ENCODE peak calls at places on chromosomes 16 and 17, in ten cellular contexts. One of them, this sample, is unnamed.

GRCh38 chr16:53817117-53817516 is 113.2 kb downstream of the FTO start:
- DNase-seq in GM23248: peak; percentile 95
- DNase-seq in hepatocyte: peak; percentile 39
- DNase-seq in GM23338: no peak
- DNase-seq in OCI-LY7: no peak
- DNase-seq in SK-N-SH: no peak
- DNase-seq in PC-9: no peak
- DNase-seq in MM.1S: no peak
- DNase-seq in HCT116: peak; percentile 37
- DNase-seq in PC-3: peak; percentile 72
- DNase-seq in this sample: no peak

GRCh38 chr17:47995241-47995935 is 24.5 kb downstream of the CDK5RAP3 start:
- DNase-seq in GM23248: no peak
- DNase-seq in hepatocyte: no peak
- DNase-seq in GM23338: peak; percentile 55
- DNase-seq in OCI-LY7: no peak
- DNase-seq in SK-N-SH: no peak
- DNase-seq in PC-9: no peak
- DNase-seq in MM.1S: no peak
- DNase-seq in HCT116: no peak
- DNase-seq in PC-3: no peak
- DNase-seq in this sample: no peak

GRCh38 chr16:66603537-66604375 is 748 bp upstream of the CMTM3 start:
- DNase-seq in GM23248: peak; percentile 64
- DNase-seq in hepatocyte: peak; percentile 85
- DNase-seq in GM23338: peak; percentile 74
- DNase-seq in OCI-LY7: peak; percentile 75
- DNase-seq in SK-N-SH: peak; percentile 76
- DNase-seq in PC-9: no peak
- DNase-seq in MM.1S: peak; percentile 68
- DNase-seq in HCT116: no peak
- DNase-seq in PC-3: no peak
- DNase-seq in this sample: peak; percentile 68

GRCh38 chr16:48165961-48166578 is 10.3 kb upstream of the ABCC12 start:
- DNase-seq in GM23248: no peak
- DNase-seq in hepatocyte: no peak
- DNase-seq in GM23338: no peak
- DNase-seq in OCI-LY7: no peak
- DNase-seq in SK-N-SH: no peak
- DNase-seq in PC-9: peak; percentile 45
- DNase-seq in MM.1S: no peak
- DNase-seq in HCT116: no peak
- DNase-seq in PC-3: peak; percentile 56
- DNase-seq in this sample: peak; percentile 45

GRCh38 chr17:63436523-63437110 is 9.5 kb downstream of the CYB561 start:
- DNase-seq in GM23248: no peak
- DNase-seq in hepatocyte: no peak
- DNase-seq in GM23338: peak; percentile 63
- DNase-seq in OCI-LY7: no peak
- DNase-seq in SK-N-SH: peak; percentile 73
- DNase-seq in PC-9: no peak
- DNase-seq in MM.1S: no peak
- DNase-seq in HCT116: peak; percentile 37
- DNase-seq in PC-3: no peak
- DNase-seq in this sample: no peak

GRCh38 chr16:64051826-64052225 is 1070.0 kb downstream of the CDH11 start:
- DNase-seq in GM23248: peak; percentile 33
- DNase-seq in hepatocyte: peak; percentile 10
- DNase-seq in GM23338: peak; percentile 65
- DNase-seq in OCI-LY7: peak; percentile 31
- DNase-seq in SK-N-SH: no peak
- DNase-seq in PC-9: no peak
- DNase-seq in MM.1S: peak; percentile 15
- DNase-seq in HCT116: no peak
- DNase-seq in PC-3: peak; percentile 37
- DNase-seq in this sample: peak; percentile 74

GRCh38 chr17:51015145-51015558 is 105.5 kb downstream of the SPAG9 start:
- DNase-seq in GM23248: peak; percentile 38
- DNase-seq in hepatocyte: peak; percentile 21
- DNase-seq in GM23338: no peak
- DNase-seq in OCI-LY7: no peak
- DNase-seq in SK-N-SH: no peak
- DNase-seq in PC-9: no peak
- DNase-seq in MM.1S: no peak
- DNase-seq in HCT116: no peak
- DNase-seq in PC-3: peak; percentile 50
- DNase-seq in this sample: no peak

GRCh38 chr17:72403713-72404209 is 282.9 kb downstream of the SOX9 start:
- DNase-seq in GM23248: no peak
- DNase-seq in hepatocyte: peak; percentile 64
- DNase-seq in GM23338: no peak
- DNase-seq in OCI-LY7: no peak
- DNase-seq in SK-N-SH: no peak
- DNase-seq in PC-9: no peak
- DNase-seq in MM.1S: no peak
- DNase-seq in HCT116: no peak
- DNase-seq in PC-3: no peak
- DNase-seq in this sample: no peak

GRCh38 chr17:7313028-7313889 is 1.9 kb downstream of the GPS2 start:
- DNase-seq in GM23248: peak; percentile 38
- DNase-seq in hepatocyte: no peak
- DNase-seq in GM23338: peak; percentile 69
- DNase-seq in OCI-LY7: peak; percentile 37
- DNase-seq in SK-N-SH: no peak
- DNase-seq in PC-9: peak; percentile 54
- DNase-seq in MM.1S: no peak
- DNase-seq in HCT116: no peak
- DNase-seq in PC-3: peak; percentile 37
- DNase-seq in this sample: peak; percentile 74

GRCh38 chr17:7311110-7311698 is 3.8 kb downstream of the EIF5A start:
- DNase-seq in GM23248: no peak
- DNase-seq in hepatocyte: no peak
- DNase-seq in GM23338: no peak
- DNase-seq in OCI-LY7: no peak
- DNase-seq in SK-N-SH: no peak
- DNase-seq in PC-9: no peak
- DNase-seq in MM.1S: no peak
- DNase-seq in HCT116: no peak
- DNase-seq in PC-3: no peak
- DNase-seq in this sample: no peak

GRCh38 chr17:7314719-7315569 is at the start of gene GPS2:
- DNase-seq in GM23248: peak; percentile 94
- DNase-seq in hepatocyte: peak; percentile 96
- DNase-seq in GM23338: peak; percentile 95
- DNase-seq in OCI-LY7: peak; percentile 91
- DNase-seq in SK-N-SH: peak; percentile 97
- DNase-seq in PC-9: peak; percentile 80
- DNase-seq in MM.1S: peak; percentile 93
- DNase-seq in HCT116: peak; percentile 63
- DNase-seq in PC-3: peak; percentile 83
- DNase-seq in this sample: peak; percentile 96

GRCh38 chr17:7313890-7314718 is 1.1 kb downstream of the GPS2 start:
- DNase-seq in GM23248: peak; percentile 61
- DNase-seq in hepatocyte: no peak
- DNase-seq in GM23338: no peak
- DNase-seq in OCI-LY7: peak; percentile 27
- DNase-seq in SK-N-SH: no peak
- DNase-seq in PC-9: peak; percentile 47
- DNase-seq in MM.1S: peak; percentile 34
- DNase-seq in HCT116: no peak
- DNase-seq in PC-3: peak; percentile 6
- DNase-seq in this sample: peak; percentile 74

GRCh38 chr17:7312432-7313027 is 2.6 kb downstream of the GPS2 start:
- DNase-seq in GM23248: no peak
- DNase-seq in hepatocyte: no peak
- DNase-seq in GM23338: no peak
- DNase-seq in OCI-LY7: no peak
- DNase-seq in SK-N-SH: no peak
- DNase-seq in PC-9: no peak
- DNase-seq in MM.1S: no peak
- DNase-seq in HCT116: no peak
- DNase-seq in PC-3: no peak
- DNase-seq in this sample: peak; percentile 57
- H4K20me1 ChIP-seq in GM23248: peaks cover 22% of the 10 kb centered on the region
- H4K20me1 ChIP-seq in hepatocyte: peaks cover 43% of the 10 kb centered on the region
- H4K20me1 ChIP-seq in GM23338: peaks cover 45% of the 10 kb centered on the region
- H4K20me1 ChIP-seq in OCI-LY7: peaks cover 28% of the 10 kb centered on the region
- H4K20me1 ChIP-seq in SK-N-SH: peaks cover 62% of the 10 kb centered on the region
- H4K20me1 ChIP-seq in PC-9: peaks cover 56% of the 10 kb centered on the region
- H4K20me1 ChIP-seq in MM.1S: peaks cover 33% of the 10 kb centered on the region
- H4K20me1 ChIP-seq in HCT116: peaks cover 36% of the 10 kb centered on the region
- H4K20me1 ChIP-seq in PC-3: peaks cover 43% of the 10 kb centered on the region
- H4K20me1 ChIP-seq in this sample: peaks cover 46% of the 10 kb centered on the region

DNA sequence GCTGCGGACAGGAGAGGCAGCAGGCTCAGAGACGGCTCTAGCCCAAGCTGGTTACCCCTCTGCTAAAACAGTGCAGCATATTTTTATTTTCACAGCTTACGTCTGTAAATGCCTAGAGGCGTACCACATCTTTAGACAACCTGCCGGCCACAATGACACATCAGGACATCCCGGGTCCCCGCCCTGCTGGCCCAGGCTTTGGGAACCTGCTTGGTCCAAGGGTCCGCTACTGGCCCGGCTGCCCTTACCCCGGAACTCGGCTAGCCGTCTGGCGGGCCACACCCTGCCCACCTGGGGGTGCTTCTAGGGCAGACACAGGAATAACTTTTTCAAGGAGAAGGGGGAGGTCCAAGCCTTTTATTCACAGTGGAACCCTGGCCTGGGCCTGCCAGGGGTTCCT is 4.3 kb downstream of the CEP131 start:
- DNase-seq in GM23248: no peak
- DNase-seq in hepatocyte: no peak
- DNase-seq in GM23338: no peak
- DNase-seq in OCI-LY7: no peak
- DNase-seq in SK-N-SH: no peak
- DNase-seq in PC-9: no peak
- DNase-seq in MM.1S: no peak
- DNase-seq in HCT116: no peak
- DNase-seq in PC-3: no peak
- DNase-seq in this sample: no peak
- H3K9me2 ChIP-seq in GM23248: no peaks in the 10 kb centered on the region
- H3K9me2 ChIP-seq in hepatocyte: no peaks in the 10 kb centered on the region
- H3K9me2 ChIP-seq in GM23338: no peaks in the 10 kb centered on the region
- H3K9me2 ChIP-seq in OCI-LY7: no peaks in the 10 kb centered on the region
- H3K9me2 ChIP-seq in SK-N-SH: no peaks in the 10 kb centered on the region
- H3K9me2 ChIP-seq in PC-9: no peaks in the 10 kb centered on the region
- H3K9me2 ChIP-seq in MM.1S: no peaks in the 10 kb centered on the region
- H3K9me2 ChIP-seq in HCT116: no peaks in the 10 kb centered on the region
- H3K9me2 ChIP-seq in PC-3: no peaks in the 10 kb centered on the region
- H3K9me2 ChIP-seq in this sample: no peaks in the 10 kb centered on the region

GRCh38 chr16:46651305-46651704 is 30.1 kb upstream of the SHCBP1 start:
- DNase-seq in GM23248: no peak
- DNase-seq in hepatocyte: no peak
- DNase-seq in GM23338: no peak
- DNase-seq in OCI-LY7: no peak
- DNase-seq in SK-N-SH: no peak
- DNase-seq in PC-9: no peak
- DNase-seq in MM.1S: no peak
- DNase-seq in HCT116: no peak
- DNase-seq in PC-3: no peak
- DNase-seq in this sample: no peak

GRCh38 chr16:46648656-46649055 is 27.5 kb upstream of the SHCBP1 start:
- DNase-seq in GM23248: no peak
- DNase-seq in hepatocyte: no peak
- DNase-seq in GM23338: peak; percentile 69
- DNase-seq in OCI-LY7: no peak
- DNase-seq in SK-N-SH: no peak
- DNase-seq in PC-9: no peak
- DNase-seq in MM.1S: no peak
- DNase-seq in HCT116: no peak
- DNase-seq in PC-3: no peak
- DNase-seq in this sample: no peak

GRCh38 chr16:46650224-46650623 is 29.0 kb upstream of the SHCBP1 start:
- DNase-seq in GM23248: peak; percentile 46
- DNase-seq in hepatocyte: no peak
- DNase-seq in GM23338: no peak
- DNase-seq in OCI-LY7: no peak
- DNase-seq in SK-N-SH: no peak
- DNase-seq in PC-9: no peak
- DNase-seq in MM.1S: no peak
- DNase-seq in HCT116: no peak
- DNase-seq in PC-3: no peak
- DNase-seq in this sample: no peak

GRCh38 chr16:46649571-46649970 is 28.4 kb upstream of the SHCBP1 start:
- DNase-seq in GM23248: no peak
- DNase-seq in hepatocyte: no peak
- DNase-seq in GM23338: no peak
- DNase-seq in OCI-LY7: no peak
- DNase-seq in SK-N-SH: no peak
- DNase-seq in PC-9: no peak
- DNase-seq in MM.1S: no peak
- DNase-seq in HCT116: no peak
- DNase-seq in PC-3: no peak
- DNase-seq in this sample: no peak
- H2AFZ ChIP-seq in GM23248: no peak overlapping the region
- H2AFZ ChIP-seq in hepatocyte: no peak overlapping the region
- H2AFZ ChIP-seq in GM23338: no peak overlapping the region
- H2AFZ ChIP-seq in OCI-LY7: no peak overlapping the region
- H2AFZ ChIP-seq in SK-N-SH: no peak overlapping the region
- H2AFZ ChIP-seq in PC-9: no peak overlapping the region
- H2AFZ ChIP-seq in MM.1S: no peak overlapping the region
- H2AFZ ChIP-seq in HCT116: no peak overlapping the region
- H2AFZ ChIP-seq in PC-3: no peak overlapping the region
- H2AFZ ChIP-seq in this sample: no peak overlapping the region

GRCh38 chr16:81836279-81837054 is 57.4 kb downstream of the PLCG2 start:
- DNase-seq in GM23248: no peak
- DNase-seq in hepatocyte: no peak
- DNase-seq in GM23338: no peak
- DNase-seq in OCI-LY7: peak; percentile 92
- DNase-seq in SK-N-SH: no peak
- DNase-seq in PC-9: peak; percentile 41
- DNase-seq in MM.1S: peak; percentile 51
- DNase-seq in HCT116: peak; percentile 59
- DNase-seq in PC-3: no peak
- DNase-seq in this sample: peak; percentile 92

GRCh38 chr16:81837312-81837748 is 58.2 kb downstream of the PLCG2 start:
- DNase-seq in GM23248: no peak
- DNase-seq in hepatocyte: no peak
- DNase-seq in GM23338: no peak
- DNase-seq in OCI-LY7: peak; percentile 63
- DNase-seq in SK-N-SH: no peak
- DNase-seq in PC-9: no peak
- DNase-seq in MM.1S: no peak
- DNase-seq in HCT116: no peak
- DNase-seq in PC-3: no peak
- DNase-seq in this sample: peak; percentile 78

GRCh38 chr16:81832801-81833547 is 53.9 kb downstream of the PLCG2 start:
- DNase-seq in GM23248: no peak
- DNase-seq in hepatocyte: no peak
- DNase-seq in GM23338: no peak
- DNase-seq in OCI-LY7: no peak
- DNase-seq in SK-N-SH: no peak
- DNase-seq in PC-9: no peak
- DNase-seq in MM.1S: no peak
- DNase-seq in HCT116: no peak
- DNase-seq in PC-3: no peak
- DNase-seq in this sample: peak; percentile 63

GRCh38 chr16:81833751-81834150 is 54.7 kb downstream of the PLCG2 start:
- DNase-seq in GM23248: no peak
- DNase-seq in hepatocyte: no peak
- DNase-seq in GM23338: no peak
- DNase-seq in OCI-LY7: no peak
- DNase-seq in SK-N-SH: no peak
- DNase-seq in PC-9: peak; percentile 85
- DNase-seq in MM.1S: no peak
- DNase-seq in HCT116: no peak
- DNase-seq in PC-3: no peak
- DNase-seq in this sample: peak; percentile 43

DNA sequence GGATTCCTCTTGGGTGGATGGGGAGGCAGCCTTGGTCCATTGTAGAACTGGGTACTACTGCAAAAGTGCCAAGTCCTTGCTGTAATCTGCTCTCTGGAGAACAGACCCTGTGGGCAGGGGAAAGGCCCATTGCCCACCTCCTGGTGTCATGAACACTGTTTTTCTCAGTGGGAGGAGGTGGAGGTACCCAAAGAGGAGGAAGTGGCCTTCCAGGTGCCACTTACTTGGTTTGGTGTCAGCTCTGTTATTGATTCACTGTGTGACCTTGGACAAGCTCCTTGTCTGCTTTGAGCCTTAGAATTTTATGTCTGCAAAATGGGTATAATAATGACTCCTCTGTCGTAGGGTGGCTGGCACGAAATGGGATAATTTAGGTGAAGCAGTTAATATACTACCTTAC is 55.8 kb downstream of the PLCG2 start:
- DNase-seq in GM23248: no peak
- DNase-seq in hepatocyte: no peak
- DNase-seq in GM23338: no peak
- DNase-seq in OCI-LY7: peak; percentile 42
- DNase-seq in SK-N-SH: no peak
- DNase-seq in PC-9: no peak
- DNase-seq in MM.1S: no peak
- DNase-seq in HCT116: no peak
- DNase-seq in PC-3: no peak
- DNase-seq in this sample: peak; percentile 53
- H4K20me1 ChIP-seq in GM23248: no peaks in the 10 kb centered on the region
- H4K20me1 ChIP-seq in hepatocyte: no peaks in the 10 kb centered on the region
- H4K20me1 ChIP-seq in GM23338: no peaks in the 10 kb centered on the region
- H4K20me1 ChIP-seq in OCI-LY7: no peaks in the 10 kb centered on the region
- H4K20me1 ChIP-seq in SK-N-SH: no peaks in the 10 kb centered on the region
- H4K20me1 ChIP-seq in PC-9: no peaks in the 10 kb centered on the region
- H4K20me1 ChIP-seq in MM.1S: no peaks in the 10 kb centered on the region
- H4K20me1 ChIP-seq in HCT116: no peaks in the 10 kb centered on the region
- H4K20me1 ChIP-seq in PC-3: no peaks in the 10 kb centered on the region
- H4K20me1 ChIP-seq in this sample: no peaks in the 10 kb centered on the region